ENCODE peak calls at places on chromosomes 11 and 22, in six cellular contexts. T is esophagus squamous epithelium, I is body of pancreas, O is esophagus muscularis mucosa, L is heart left ventricle, K is adrenal gland. G is an unnamed sample.

GRCh38 chr22:38311331-38311635 is 6.0 kb downstream of the CSNK1E start:
- DNase-seq in T (no peak), I (no peak), O (no peak), L (peak; percentile 65), K (no peak), G (no peak)

GRCh38 chr11:66288138-66288865 is 641 bp downstream of the YIF1A start:
- DNase-seq in T (no peak), I (peak; percentile 77), O (no peak), L (no peak), K (no peak), G (no peak)

GRCh38 chr11:124745270-124745834 is 5.6 kb downstream of the NRGN start:
- DNase-seq in T (no peak), I (no peak), O (no peak), L (no peak), K (no peak), G (no peak)

GRCh38 chr11:96330511-96330859 is 12.5 kb downstream of the MAML2 start:
- DNase-seq in T (no peak), I (no peak), O (no peak), L (no peak), K (no peak), G (no peak)

GRCh38 chr11:74777877-74778276 is 29.2 kb downstream of the RNF169 start:
- DNase-seq in T (no peak), I (no peak), O (no peak), L (no peak), K (no peak), G (no peak)

GRCh38 chr11:127627629-127628462 is 627.3 kb upstream of the KIRREL3 start:
- DNase-seq in T (no peak), I (peak; percentile 78), O (no peak), L (no peak), K (no peak), G (no peak)

GRCh38 chr11:64867748-64868462 is 10.5 kb downstream of the EHD1 start:
- DNase-seq in T (no peak), I (no peak), O (no peak), L (peak; percentile 23), K (no peak), G (no peak)

GRCh38 chr11:96187779-96188624 is 155.0 kb downstream of the MAML2 start:
- DNase-seq in T (no peak), I (no peak), O (no peak), L (peak; percentile 60), K (peak; percentile 79), G (peak; percentile 35)

GRCh38 chr11:96426356-96427103 is 36.7 kb downstream of the JRKL start:
- DNase-seq in T (no peak), I (no peak), O (no peak), L (no peak), K (no peak), G (no peak)

GRCh38 chr11:8811571-8811970 is 99.4 kb upstream of the AKIP1 start:
- DNase-seq in T (no peak), I (no peak), O (no peak), L (no peak), K (no peak), G (no peak)

GRCh38 chr11:69055598-69056516 is 7.1 kb downstream of the TPCN2 start:
- DNase-seq in T (no peak), I (no peak), O (no peak), L (peak; percentile 80), K (peak; percentile 41), G (no peak)

GRCh38 chr11:69092263-69092662 is 43.5 kb downstream of the TPCN2 start:
- DNase-seq in T (no peak), I (no peak), O (no peak), L (no peak), K (no peak), G (no peak)

GRCh38 chr11:44326615-44327475 is 16.9 kb upstream of the ALX4 start:
- DNase-seq in T (no peak), I (no peak), O (no peak), L (no peak), K (no peak), G (no peak)

GRCh38 chr11:61873588-61874459 is 17.5 kb downstream of the FADS3 start:
- DNase-seq in T (no peak), I (no peak), O (no peak), L (peak; percentile 47), K (no peak), G (no peak)

GRCh38 chr11:41527530-41527929 is 68.1 kb upstream of the LRRC4C start:
- DNase-seq in T (no peak), I (no peak), O (no peak), L (no peak), K (no peak), G (no peak)

GRCh38 chr11:91932151-91932821 is 292.3 kb upstream of the FAT3 start:
- DNase-seq in T (no peak), I (no peak), O (no peak), L (peak; percentile 18), K (no peak), G (no peak)

GRCh38 chr11:102615077-102615893 is 9.8 kb downstream of the MMP20 start:
- DNase-seq in T (no peak), I (no peak), O (peak; percentile 91), L (no peak), K (no peak), G (no peak)

GRCh38 chr22:47767403-47767802 is 1005.0 kb downstream of the TBC1D22A start:
- DNase-seq in T (no peak), I (no peak), O (no peak), L (no peak), K (no peak), G (no peak)

GRCh38 chr11:1548221-1549070 is 23.6 kb downstream of the DUSP8 start:
- DNase-seq in T (no peak), I (peak; percentile 95), O (no peak), L (peak; percentile 86), K (peak; percentile 90), G (peak; percentile 76)

GRCh38 chr11:41273908-41274307 is 185.5 kb downstream of the LRRC4C start:
- DNase-seq in T (no peak), I (no peak), O (no peak), L (peak; percentile 12), K (no peak), G (no peak)

GRCh38 chr11:13119361-13119760 is 110.2 kb downstream of the RASSF10 start:
- DNase-seq in T (no peak), I (no peak), O (peak; percentile 83), L (no peak), K (no peak), G (no peak)

GRCh38 chr22:23834406-23834805 is 4.4 kb downstream of the DERL3 start:
- DNase-seq in T (no peak), I (no peak), O (no peak), L (no peak), K (no peak), G (no peak)

GRCh38 chr11:66919938-66920337 is 38.2 kb downstream of the PC start:
- DNase-seq in T (no peak), I (no peak), O (no peak), L (no peak), K (no peak), G (no peak)

DNA sequence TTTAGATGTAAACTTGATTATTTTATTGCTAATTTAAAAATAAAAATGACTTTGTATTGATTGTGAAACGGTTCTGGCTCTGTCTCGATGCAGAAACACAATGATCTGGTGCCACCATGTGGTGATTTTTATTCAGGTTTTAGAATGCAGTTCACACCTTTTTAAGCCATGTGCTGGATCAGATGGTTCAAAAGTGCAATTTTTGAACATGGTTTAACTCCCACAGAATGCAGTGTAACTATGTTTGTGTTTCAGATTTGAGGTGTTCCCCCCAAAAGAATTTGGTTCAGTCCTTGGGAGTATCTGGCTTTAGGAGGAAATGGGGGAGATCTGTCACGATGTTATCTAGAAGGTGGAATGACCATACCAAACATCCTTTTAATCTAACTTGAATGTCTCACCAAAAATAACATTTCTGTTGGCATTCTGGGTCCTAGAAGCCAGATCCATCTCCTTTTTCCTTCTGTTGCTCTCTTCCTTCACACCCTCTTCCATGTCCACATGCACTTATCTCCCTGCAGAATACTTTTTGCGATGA is 7.9 kb downstream of the MRPL16 start:
- DNase-seq in T (no peak), I (no peak), O (no peak), L (no peak), K (no peak), G (peak; percentile 26)
- H3K36me3 ChIP-seq in T (peaks cover 16% of the 10 kb centered on the region), I (peaks cover 15% of the 10 kb centered on the region), O (peaks cover 79% of the 10 kb centered on the region), L (peaks cover 70% of the 10 kb centered on the region), K (no peaks in the 10 kb centered on the region), G (no peaks in the 10 kb centered on the region)

GRCh38 chr11:76143274-76143673 is 63.0 kb downstream of the WNT11 start:
- DNase-seq in T (no peak), I (no peak), O (no peak), L (no peak), K (no peak), G (no peak)
- TF ChIP-seq POLR2A in T (no peak), I (no peak), O (no peak), L (no peak), K (no peak), G (no peak)

GRCh38 chr22:17121235-17122195 is at the start of gene TMEM121B:
- DNase-seq in T (no peak), I (peak; percentile 74), O (no peak), L (peak; percentile 89), K (peak; percentile 63), G (peak; percentile 30)

GRCh38 chr22:17120711-17121234 is 387 bp downstream of the TMEM121B start:
- DNase-seq in T (no peak), I (no peak), O (no peak), L (no peak), K (no peak), G (no peak)

GRCh38 chr22:17118342-17118741 is 2.8 kb downstream of the TMEM121B start:
- DNase-seq in T (no peak), I (no peak), O (no peak), L (no peak), K (no peak), G (no peak)

GRCh38 chr22:17119481-17120202 is 1.5 kb downstream of the TMEM121B start:
- DNase-seq in T (no peak), I (peak; percentile 53), O (no peak), L (peak; percentile 65), K (peak; percentile 44), G (no peak)

GRCh38 chr22:17120281-17120680 is 879 bp downstream of the TMEM121B start:
- DNase-seq in T (no peak), I (peak; percentile 77), O (no peak), L (peak; percentile 77), K (peak; percentile 54), G (no peak)
- H3K4me3 ChIP-seq in T (peak overlapping the region; percentile 50), I (no peak overlapping the region), O (peak overlapping the region; percentile 51), L (no peak overlapping the region), K (no peak overlapping the region), G (no peak overlapping the region)

DNA sequence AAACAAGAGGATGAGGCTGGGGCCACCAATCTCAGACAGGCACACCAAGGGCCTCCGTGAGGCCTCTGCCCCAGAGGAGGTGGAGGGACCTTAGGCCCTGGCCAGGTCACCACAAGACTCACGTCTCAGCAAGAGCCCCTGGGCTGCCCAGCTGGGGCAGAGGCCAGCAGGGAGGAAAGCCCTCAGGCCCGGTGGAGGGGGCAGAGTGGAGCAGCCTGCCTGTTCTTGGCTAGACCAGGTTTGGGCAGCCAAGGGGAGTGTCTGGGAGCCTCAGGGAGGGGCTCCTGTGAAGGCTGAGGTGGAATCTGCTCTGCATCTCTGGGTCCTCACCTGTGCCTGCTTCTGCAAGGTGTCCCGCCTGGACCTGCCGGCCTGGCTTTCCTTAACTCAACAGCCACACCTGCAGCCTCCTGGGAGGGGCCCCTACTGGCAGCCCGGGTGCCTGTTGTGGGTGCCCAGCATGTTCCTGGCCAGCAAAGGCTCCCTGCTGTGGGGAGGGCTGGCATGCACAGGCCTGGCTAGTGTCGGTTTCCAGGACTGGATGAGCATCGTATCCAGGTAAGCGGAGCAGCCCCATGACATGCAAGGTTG is 11.9 kb downstream of the TTLL12 start:
- DNase-seq in T (no peak), I (no peak), O (no peak), L (no peak), K (no peak), G (no peak)
- H3K36me3 ChIP-seq in T (peaks cover 51% of the 10 kb centered on the region), I (peaks cover 33% of the 10 kb centered on the region), O (peaks cover 78% of the 10 kb centered on the region), L (peaks cover 73% of the 10 kb centered on the region), K (no peaks in the 10 kb centered on the region), G (no peaks in the 10 kb centered on the region)

G was measured in uterus.